ENCODE peak calls at places on chromosomes 5 and 9, in five cellular contexts. O is psoas muscle, F is colonic mucosa, C is fibroblast of lung, S is spleen. T is an unnamed sample.
A peak's percentile ranks its signal among the peaks of the same experiment; 100 is the strongest.

GRCh38 chr5:165334186-165334585 is 1828.8 kb downstream of the MAT2B start:
- DNase-seq in O (no peak), F (no peak), C (peak; percentile 84), S (no peak), T (no peak)

GRCh38 chr5:120803282-120803681 is 339.2 kb downstream of the PRR16 start:
- DNase-seq in O (no peak), F (no peak), C (peak; percentile 31), S (no peak), T (no peak)

GRCh38 chr5:76685598-76686169 is 30.2 kb upstream of the F2R start:
- DNase-seq in O (no peak), F (no peak), C (no peak), S (no peak), T (no peak)

GRCh38 chr9:117979914-117980313 is 275.7 kb downstream of the TLR4 start:
- DNase-seq in O (no peak), F (no peak), C (no peak), S (no peak), T (no peak)

GRCh38 chr5:95669540-95669939 is 13.3 kb downstream of the SPATA9 start:
- DNase-seq in O (peak; percentile 88), F (peak; percentile 38), C (peak; percentile 99), S (no peak), T (peak; percentile 40)

GRCh38 chr9:28720746-28721145 is 1147.5 kb upstream of the C9orf72 start:
- DNase-seq in O (no peak), F (no peak), C (no peak), S (no peak), T (no peak)

GRCh38 chr5:161096006-161096405 is 244.0 kb upstream of the ATP10B start:
- DNase-seq in O (no peak), F (no peak), C (peak; percentile 56), S (no peak), T (no peak)

GRCh38 chr5:135696317-135696716 is 117.5 kb upstream of the CXCL14 start:
- DNase-seq in O (no peak), F (no peak), C (no peak), S (no peak), T (no peak)

GRCh38 chr9:128635266-128636023 is 21.2 kb downstream of the DYNC2I2 start:
- DNase-seq in O (peak; percentile 91), F (peak; percentile 93), C (peak; percentile 95), S (peak; percentile 85), T (peak; percentile 88)

GRCh38 chr5:11905209-11905608 is 963 bp upstream of the CTNND2 start:
- DNase-seq in O (no peak), F (no peak), C (no peak), S (no peak), T (no peak)

GRCh38 chr5:138110266-138110963 is 26.6 kb downstream of the WNT8A start:
- DNase-seq in O (no peak), F (no peak), C (peak; percentile 31), S (no peak), T (no peak)

GRCh38 chr5:127872494-127872893 is 169.3 kb downstream of the CCDC192 start:
- DNase-seq in O (no peak), F (no peak), C (no peak), S (no peak), T (no peak)

GRCh38 chr5:137630972-137631370 is 104.9 kb downstream of the KLHL3 start:
- DNase-seq in O (no peak), F (no peak), C (peak; percentile 68), S (no peak), T (no peak)

GRCh38 chr5:142609142-142609541 is 76.7 kb downstream of the FGF1 start:
- DNase-seq in O (no peak), F (no peak), C (no peak), S (no peak), T (no peak)

GRCh38 chr9:89940625-89941024 is 335.8 kb downstream of the GADD45G start:
- DNase-seq in O (no peak), F (no peak), C (peak; percentile 63), S (no peak), T (no peak)

DNA sequence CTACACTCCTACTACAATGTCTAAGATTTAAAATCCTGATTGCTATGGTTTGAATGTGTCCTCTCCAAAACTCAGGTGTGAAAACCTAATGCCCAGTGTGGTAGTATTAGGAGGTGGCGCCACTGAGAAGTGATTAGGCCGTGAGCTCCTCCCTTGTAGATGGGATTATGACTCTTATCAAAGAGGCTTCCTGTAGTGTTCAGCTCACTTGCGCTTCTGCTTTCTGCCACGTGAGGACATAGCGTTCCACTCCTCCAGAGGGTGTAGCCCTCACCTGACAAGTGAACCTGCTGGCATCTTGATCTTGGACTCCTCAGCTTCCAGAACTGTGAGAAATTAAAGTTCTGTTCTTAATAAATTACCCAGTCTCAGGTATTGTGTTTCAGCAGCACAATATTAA is 33.0 kb upstream of the WHRN start:
- DNase-seq in O (no peak), F (peak; percentile 42), C (no peak), S (peak; percentile 78), T (no peak)
- TF ChIP-seq CTCF in O (no peak), F (peak; percentile 24), C (no peak), S (peak; percentile 47), T (no peak)

GRCh38 chr5:175842506-175842905 is 28.9 kb upstream of the CPLX2 start:
- DNase-seq in O (peak; percentile 34), F (no peak), C (no peak), S (no peak), T (no peak)
- H3K27me3 ChIP-seq in O (no peaks in the 10 kb centered on the region), F (no peaks in the 10 kb centered on the region), C (no peaks in the 10 kb centered on the region), S (peaks cover 7% of the 10 kb centered on the region), T (peaks cover 17% of the 10 kb centered on the region)

GRCh38 chr9:96818535-96818934 is 35.8 kb downstream of the ZNF782 start:
- DNase-seq in O (no peak), F (no peak), C (no peak), S (no peak), T (no peak)

GRCh38 chr9:96817973-96818372 is 36.3 kb downstream of the ZNF782 start:
- DNase-seq in O (no peak), F (no peak), C (no peak), S (no peak), T (no peak)

GRCh38 chr9:96813607-96814006 is 35.7 kb upstream of the ZNF510 start:
- DNase-seq in O (no peak), F (no peak), C (no peak), S (no peak), T (no peak)
- H3K9me3 ChIP-seq in O (peaks cover 94% of the 10 kb centered on the region), F (peaks cover 20% of the 10 kb centered on the region), C (peaks cover 2% of the 10 kb centered on the region), S (peaks cover 97% of the 10 kb centered on the region), T (peaks cover 92% of the 10 kb centered on the region)

DNA sequence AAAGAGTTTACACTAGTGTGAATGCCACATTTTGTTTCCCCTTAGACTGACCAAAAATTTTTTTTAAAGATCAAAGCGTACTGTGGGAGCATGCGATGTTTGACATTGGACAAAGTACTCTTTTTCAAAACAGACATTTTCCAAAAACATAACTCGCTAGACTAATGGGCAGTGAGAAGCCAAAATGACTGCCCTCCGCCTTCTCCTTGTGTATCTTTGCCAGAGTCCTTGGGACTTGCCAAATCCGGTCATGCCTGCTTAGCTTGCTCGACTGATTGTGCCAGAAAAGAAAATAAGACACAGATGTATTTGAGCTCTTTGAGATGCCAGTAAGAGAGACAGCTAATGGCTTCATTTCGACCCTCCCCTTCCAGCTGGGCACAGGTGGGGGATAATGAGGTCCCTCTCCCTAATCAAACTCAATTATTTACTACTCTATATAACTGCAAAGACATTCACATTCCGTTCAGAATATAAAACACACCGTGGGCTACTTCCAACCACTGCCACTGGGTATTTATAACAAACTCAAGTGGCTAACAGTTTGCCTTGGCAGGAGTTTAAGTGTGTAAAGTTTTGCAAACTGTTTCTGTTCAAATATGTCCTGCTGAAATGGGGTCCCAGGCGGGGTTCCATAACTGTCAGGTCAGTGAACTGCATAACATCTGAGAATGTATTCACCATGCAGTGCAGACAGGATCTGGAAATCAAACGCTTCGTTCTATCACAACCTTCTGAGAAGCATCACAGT is 157.4 kb downstream of the MAPKAP1 start:
- DNase-seq in O (peak; percentile 60), F (peak; percentile 38), C (peak; percentile 71), S (no peak), T (no peak)
- TF ChIP-seq CTCF in O (no peak), F (no peak), C (no peak), S (no peak), T (no peak)

DNA sequence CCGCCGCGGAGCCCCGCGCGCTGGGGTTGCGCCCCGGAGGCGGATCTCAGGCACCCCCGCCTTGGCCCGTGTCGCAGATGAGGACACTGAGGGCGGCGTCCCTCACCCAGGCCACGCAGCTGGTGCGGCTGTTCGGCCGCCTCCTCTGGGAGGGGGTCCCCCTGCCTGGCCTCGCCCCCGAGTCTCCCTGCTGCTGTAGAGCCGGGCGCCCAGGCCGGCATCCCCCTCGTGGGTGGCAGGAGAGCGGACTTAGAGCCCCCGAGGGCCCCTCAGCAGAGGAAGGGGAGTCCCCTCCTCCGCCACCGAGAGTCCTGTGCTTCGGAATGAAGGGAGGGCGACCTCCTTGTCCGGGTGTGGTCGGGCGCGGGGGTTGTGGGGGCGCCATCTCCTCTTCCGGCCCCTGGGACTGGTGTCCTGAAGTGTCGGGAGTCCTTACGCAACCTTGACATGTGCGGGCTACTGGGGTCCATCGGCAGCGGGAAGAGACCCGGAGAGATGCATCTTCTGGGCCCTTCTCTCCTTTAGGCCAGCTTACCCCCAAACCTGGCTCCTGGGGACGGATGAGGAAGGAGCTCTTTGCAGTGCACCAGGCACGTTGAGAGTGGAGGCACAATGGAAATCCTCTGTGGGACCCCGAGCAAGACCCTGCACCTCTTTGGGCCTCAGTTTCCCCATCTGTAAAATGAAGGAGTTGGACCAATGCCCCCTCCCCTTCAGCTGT is 11.7 kb upstream of the EXOSC2 start:
- DNase-seq in O (no peak), F (peak; percentile 41), C (no peak), S (no peak), T (no peak)
- H3K27me3 ChIP-seq in O (no peaks in the 10 kb centered on the region), F (no peaks in the 10 kb centered on the region), C (no peaks in the 10 kb centered on the region), S (peaks cover 21% of the 10 kb centered on the region), T (peaks cover 20% of the 10 kb centered on the region)

DNA sequence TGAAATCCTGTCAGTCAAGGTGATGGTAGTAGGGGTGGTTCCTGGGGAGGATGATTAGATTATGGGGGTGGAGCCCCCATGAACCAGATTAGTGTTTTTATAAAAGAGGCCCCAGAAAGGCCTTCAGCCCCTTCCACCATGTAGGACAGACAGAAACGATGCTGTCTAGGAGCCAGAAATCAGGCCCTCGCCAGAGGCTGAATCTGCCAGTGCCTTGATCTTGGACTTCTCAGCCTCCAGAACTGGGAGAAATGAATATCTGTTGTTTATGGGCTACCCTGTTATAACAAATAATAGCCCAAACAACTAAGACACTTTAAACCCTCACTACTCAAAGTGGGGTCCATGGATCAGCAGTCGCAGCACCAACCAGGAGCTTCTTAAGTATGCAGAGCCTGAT is 20.2 kb upstream of the FOXB2 start:
- DNase-seq in O (no peak), F (no peak), C (no peak), S (no peak), T (no peak)
- H3K9me3 ChIP-seq in O (no peaks in the 10 kb centered on the region), F (no peaks in the 10 kb centered on the region), C (no peaks in the 10 kb centered on the region), S (no peaks in the 10 kb centered on the region), T (no peaks in the 10 kb centered on the region)

DNA sequence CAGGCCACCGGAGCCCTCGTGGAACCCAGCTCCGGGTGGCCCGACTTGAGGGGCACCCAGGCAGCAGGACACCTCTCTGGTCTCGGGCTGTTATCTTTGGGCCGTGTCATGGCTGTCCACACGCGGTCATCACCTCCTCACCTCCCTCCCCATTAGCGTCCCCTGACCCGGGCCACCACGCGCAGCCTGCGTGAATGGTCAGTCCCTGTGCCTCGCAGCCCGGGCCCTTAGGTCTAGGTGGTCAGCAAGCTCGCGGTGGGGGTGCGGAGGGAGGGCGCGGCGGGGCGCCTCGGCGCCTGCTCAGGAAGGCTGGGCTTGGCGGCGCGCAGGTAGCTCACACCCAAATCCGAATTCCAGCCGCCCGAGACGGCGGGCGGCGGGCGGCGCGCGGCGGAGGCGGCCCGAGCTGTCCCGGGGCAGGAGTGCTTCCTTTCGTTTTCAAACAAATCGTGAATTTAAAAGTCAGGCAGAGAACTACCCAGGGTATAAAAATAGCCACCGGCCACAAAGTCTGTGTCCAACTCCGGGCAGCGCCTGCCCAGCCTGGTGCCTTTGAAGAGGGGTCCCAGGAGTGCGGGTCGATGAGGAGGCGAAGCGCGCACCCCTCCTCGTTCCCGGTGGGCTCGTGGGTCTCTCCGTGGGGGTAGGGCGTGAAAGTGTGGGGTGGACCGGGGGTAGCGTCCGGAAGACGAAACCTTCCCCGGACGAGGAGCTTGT is 1.0 kb upstream of the RXRA start:
- DNase-seq in O (peak; percentile 79), F (peak; percentile 65), C (peak; percentile 55), S (peak; percentile 89), T (peak; percentile 63)
- TF ChIP-seq CTCF in O (no peak), F (no peak), C (no peak), S (no peak), T (no peak)